ENCODE peak calls at places on chromosome 12, in ten cellular contexts. D, L, F, I, G, Z, O, J, C and B are unnamed samples.

GRCh38 chr12:129873458-129873857 is 30.4 kb downstream of the TMEM132D start:
- DNase-seq in D (no peak), C (no peak), O (no peak), G (no peak), F (no peak), J (no peak), Z (no peak), I (no peak), L (no peak), B (no peak)

GRCh38 chr12:89540586-89540985 is 14.7 kb upstream of the POC1B start:
- DNase-seq in I (no peak), O (no peak), C (no peak), L (no peak), G (no peak), F (no peak), Z (no peak), D (no peak), J (no peak), B (no peak)

GRCh38 chr12:1094714-1095113 is 103.7 kb downstream of the ERC1 start:
- DNase-seq in Z (no peak), L (no peak), J (no peak), G (no peak), F (no peak), C (no peak), I (no peak), D (no peak), O (no peak), B (no peak)

GRCh38 chr12:131487379-131488129 is 223.3 kb upstream of the SFSWAP start:
- DNase-seq in O (no peak), I (no peak), J (peak; percentile 16), L (no peak), Z (peak; percentile 2), D (no peak), G (no peak), C (no peak), F (peak; percentile 8), B (no peak)

GRCh38 chr12:93773122-93773871 is 96.1 kb downstream of the CRADD start:
- DNase-seq in F (peak; percentile 58), I (peak; percentile 31), Z (no peak), D (no peak), O (peak; percentile 87), J (no peak), C (peak; percentile 8), L (no peak), G (no peak), B (no peak)

GRCh38 chr12:49368240-49368600 is 958 bp downstream of the SPATS2 start:
- DNase-seq in D (no peak), I (no peak), O (no peak), G (no peak), F (no peak), C (no peak), J (no peak), Z (no peak), L (no peak), B (no peak)

GRCh38 chr12:59874781-59875180 is 279.0 kb downstream of the SLC16A7 start:
- DNase-seq in Z (no peak), C (no peak), I (no peak), L (no peak), O (no peak), G (no peak), D (peak; percentile 54), F (no peak), J (no peak), B (no peak)

GRCh38 chr12:12779529-12779928 is 5.9 kb upstream of the APOLD1 start:
- DNase-seq in I (no peak), O (peak; percentile 67), F (peak; percentile 87), Z (peak; percentile 94), L (no peak), C (no peak), G (no peak), J (peak; percentile 89), D (no peak), B (peak; percentile 60)

GRCh38 chr12:80684077-80684495 is 23.3 kb upstream of the MYF6 start:
- DNase-seq in D (peak; percentile 83), Z (peak; percentile 40), I (no peak), O (no peak), G (no peak), F (no peak), L (no peak), J (no peak), C (no peak), B (no peak)

GRCh38 chr12:51004504-51004903 is 21.7 kb downstream of the SLC11A2 start:
- DNase-seq in J (no peak), Z (no peak), F (no peak), D (peak; percentile 55), G (no peak), L (no peak), I (no peak), C (no peak), O (no peak), B (no peak)

GRCh38 chr12:51001799-51002198 is 24.4 kb downstream of the SLC11A2 start:
- DNase-seq in C (no peak), O (no peak), G (no peak), J (no peak), L (no peak), I (no peak), F (no peak), D (no peak), Z (no peak), B (no peak)

GRCh38 chr12:51009038-51009437 is 17.1 kb downstream of the SLC11A2 start:
- DNase-seq in J (no peak), C (peak; percentile 64), L (peak; percentile 47), O (no peak), G (no peak), I (peak; percentile 91), F (no peak), Z (no peak), D (no peak), B (no peak)

GRCh38 chr12:51008329-51008728 is 17.9 kb downstream of the SLC11A2 start:
- DNase-seq in J (no peak), G (no peak), F (no peak), L (no peak), C (no peak), I (no peak), O (no peak), Z (no peak), D (no peak), B (no peak)

GRCh38 chr12:51005671-51006070 is 20.5 kb downstream of the SLC11A2 start:
- DNase-seq in G (no peak), O (no peak), I (no peak), C (no peak), J (no peak), L (no peak), Z (peak; percentile 40), D (peak; percentile 59), F (no peak), B (no peak)
- H3K4me3 ChIP-seq in G (no peak overlapping the region), O (no peak overlapping the region), I (no peak overlapping the region), C (no peak overlapping the region), J (no peak overlapping the region), L (no peak overlapping the region), Z (no peak overlapping the region), D (no peak overlapping the region), F (no peak overlapping the region), B (no peak overlapping the region)

DNA sequence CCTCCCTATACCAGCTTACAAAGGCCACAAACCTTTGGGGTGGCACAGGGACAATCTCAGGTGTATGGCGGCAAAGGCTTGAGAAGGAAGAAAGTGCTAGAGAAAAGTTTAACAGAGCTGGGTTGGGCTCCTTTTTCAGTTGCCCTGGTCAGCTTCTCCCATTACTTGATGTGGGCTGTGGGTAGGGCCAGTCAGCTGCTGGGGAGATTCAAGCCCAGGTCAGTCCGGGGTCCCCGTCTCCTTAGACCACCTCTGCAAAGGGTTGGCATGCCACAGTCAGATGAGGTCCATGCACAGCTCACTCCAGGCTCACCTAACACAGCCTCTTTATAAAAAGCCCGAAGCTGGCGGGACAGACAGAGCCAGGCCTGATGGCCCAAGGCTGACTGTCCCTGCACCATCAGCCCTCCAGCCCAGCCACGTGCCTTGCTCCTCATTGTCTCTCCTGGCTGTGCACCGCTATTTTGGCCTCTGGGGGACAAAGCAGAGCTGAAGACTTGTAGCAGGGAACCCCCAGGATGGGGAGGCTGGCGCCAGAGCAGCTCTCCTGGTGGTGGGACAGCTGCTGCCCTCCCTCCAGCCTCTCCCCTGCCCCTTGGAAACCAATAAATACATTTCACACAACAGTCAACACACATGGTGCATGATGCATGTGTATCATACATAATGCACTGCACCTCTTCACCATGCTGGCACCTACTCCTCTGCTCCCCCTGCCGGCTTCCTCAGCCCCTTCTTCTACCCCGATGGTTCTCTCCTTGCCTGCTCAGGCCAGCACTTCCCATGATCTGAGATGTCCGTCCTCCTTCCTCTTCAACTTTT is 61.7 kb upstream of the DDX11 start:
- DNase-seq in O (no peak), L (no peak), Z (no peak), D (peak; percentile 76), G (no peak), F (no peak), J (no peak), I (no peak), C (no peak), B (no peak)
- TF ChIP-seq CTCF in O (peak; percentile 42), L (peak; percentile 7), Z (peak; percentile 28), D (peak; percentile 77), G (no peak), F (peak; percentile 23), J (no peak), I (no peak), C (no peak), B (peak; percentile 44)

GRCh38 chr12:10612110-10612509 is 1.3 kb downstream of the MAGOHB start:
- DNase-seq in I (no peak), D (no peak), O (no peak), Z (peak; percentile 13), L (no peak), F (no peak), C (no peak), G (no peak), J (no peak), B (no peak)
- H3K4me3 ChIP-seq in I (peak overlapping the region; percentile 64), D (peak overlapping the region; percentile 91), O (peak overlapping the region; percentile 97), Z (peak overlapping the region; percentile 67), L (peak overlapping the region; percentile 91), F (peak overlapping the region; percentile 88), C (peak overlapping the region; percentile 97), G (no peak overlapping the region), J (peak overlapping the region; percentile 93), B (peak overlapping the region; percentile 68)

GRCh38 chr12:120457133-120457532 is 10.9 kb downstream of the GATC start:
- DNase-seq in C (no peak), Z (no peak), G (no peak), L (no peak), F (no peak), J (peak; percentile 45), D (peak; percentile 87), I (no peak), O (no peak), B (no peak)
- TF ChIP-seq CTCF in C (no peak), Z (peak; percentile 33), G (no peak), L (peak; percentile 24), F (peak; percentile 39), J (peak; percentile 32), D (peak; percentile 78), I (no peak), O (peak; percentile 49), B (peak; percentile 26)